ENCODE peak calls at places on chromosome 14, in four cellular contexts. L, O, K and X are unnamed samples. For H3K4me1, the result is how much of the 10 kb centered on the place peaks cover.

GRCh38 chr14:61326847-61327246 is 5.5 kb downstream of the PRKCH start:
- DNase-seq in L (peak), O (no peak), K (no peak), X (peak)

GRCh38 chr14:55373784-55374725 is 37.6 kb downstream of the ATG14 start:
- DNase-seq in L (no peak), O (no peak), K (no peak), X (no peak)

GRCh38 chr14:55706893-55707292 is 126.9 kb downstream of the KTN1 start:
- DNase-seq in L (no peak), O (no peak), K (no peak), X (no peak)

GRCh38 chr14:67133595-67134441 is 55.4 kb upstream of the GARIN2 start:
- DNase-seq in L (no peak), O (no peak), K (no peak), X (no peak)

GRCh38 chr14:64737391-64738305 is 33.4 kb downstream of the PLEKHG3 start:
- DNase-seq in L (no peak), O (no peak), K (peak), X (peak)

GRCh38 chr14:105299654-105300541 is 903 bp downstream of the BRF1 start:
- DNase-seq in L (no peak), O (no peak), K (peak), X (peak)

GRCh38 chr14:95273041-95273978 is 46.4 kb downstream of the CLMN start:
- DNase-seq in L (peak), O (no peak), K (peak), X (no peak)

GRCh38 chr14:81710232-81710845 is 176.7 kb upstream of the SEL1L start:
- DNase-seq in L (no peak), O (peak), K (no peak), X (no peak)

GRCh38 chr14:36522347-36522971 is 2.4 kb upstream of the NKX2-1 start:
- DNase-seq in L (no peak), O (no peak), K (no peak), X (no peak)

GRCh38 chr14:105484069-105484996 is 2.4 kb upstream of the CRIP1 start:
- DNase-seq in L (no peak), O (no peak), K (no peak), X (peak)

GRCh38 chr14:68042591-68043210 is 223.1 kb downstream of the RAD51B start:
- DNase-seq in L (no peak), O (peak), K (no peak), X (no peak)

GRCh38 chr14:21263284-21264024 is 5.8 kb downstream of the HNRNPC start:
- DNase-seq in L (no peak), O (no peak), K (no peak), X (no peak)

GRCh38 chr14:92649934-92650545 is 98.4 kb downstream of the LGMN start:
- DNase-seq in L (peak), O (no peak), K (peak), X (peak)

GRCh38 chr14:69363055-69363454 is 35.0 kb downstream of the ERH start:
- DNase-seq in L (no peak), O (no peak), K (no peak), X (no peak)

GRCh38 chr14:56580317-56580711 is 716 bp downstream of the TMEM260 start:
- DNase-seq in L (no peak), O (no peak), K (no peak), X (no peak)

GRCh38 chr14:55789442-55789841 is 209.4 kb downstream of the KTN1 start:
- DNase-seq in L (no peak), O (no peak), K (no peak), X (no peak)

GRCh38 chr14:58298880-58299664 is 717 bp downstream of the ARID4A start:
- DNase-seq in L (peak), O (no peak), K (peak), X (peak)

GRCh38 chr14:24339284-24340151 is at the start of gene RIPK3:
- DNase-seq in L (peak), O (no peak), K (peak), X (peak)
- H3K4me3 ChIP-seq in L (peak), O (peak), K (peak), X (peak)

GRCh38 chr14:101874001-101874400 is 90.4 kb upstream of the DYNC1H1 start:
- DNase-seq in L (no peak), O (no peak), K (no peak), X (no peak)
- H3K4me1 ChIP-seq in L (half or more), O (under half), K (under half), X (under half)

GRCh38 chr14:75125617-75126016 is 1.2 kb downstream of the NEK9 start:
- DNase-seq in L (no peak), O (no peak), K (no peak), X (no peak)

GRCh38 chr14:75123991-75124390 is 2.9 kb downstream of the NEK9 start:
- DNase-seq in L (no peak), O (peak), K (no peak), X (no peak)

GRCh38 chr14:75119056-75119455 is 7.8 kb downstream of the NEK9 start:
- DNase-seq in L (no peak), O (no peak), K (no peak), X (no peak)

GRCh38 chr14:75121559-75121958 is 5.3 kb downstream of the NEK9 start:
- DNase-seq in L (no peak), O (no peak), K (no peak), X (no peak)

GRCh38 chr14:75120546-75121291 is 6.1 kb downstream of the NEK9 start:
- DNase-seq in L (no peak), O (no peak), K (no peak), X (no peak)
- H3K4me3 ChIP-seq in L (no peak), O (no peak), K (no peak), X (no peak)

DNA sequence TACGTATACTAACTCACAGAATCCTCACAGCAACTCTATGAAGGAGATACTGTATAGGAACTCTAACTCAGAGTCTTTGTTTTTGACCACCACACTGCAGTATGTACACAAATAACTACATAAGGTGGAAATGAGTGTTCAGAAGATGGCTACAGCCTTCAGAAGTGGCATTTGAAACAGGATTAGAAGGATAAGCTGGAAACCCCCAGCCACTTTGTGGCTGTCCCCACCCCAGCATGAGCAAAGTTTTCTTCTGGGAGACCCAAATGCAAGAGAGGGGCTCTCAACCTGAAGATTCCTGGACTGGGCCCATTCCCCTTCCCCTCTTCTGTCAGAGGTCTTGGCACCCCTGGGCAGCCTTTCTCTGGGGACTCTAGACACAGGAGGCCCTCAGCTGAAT is 43.2 kb upstream of the PNMA1 start:
- DNase-seq in L (no peak), O (no peak), K (no peak), X (no peak)
- H3K4me1 ChIP-seq in L (half or more), O (half or more), K (half or more), X (half or more)

GRCh38 chr14:100784523-100785337 is 41.2 kb upstream of the MEG3 start:
- DNase-seq in L (no peak), O (no peak), K (no peak), X (no peak)

GRCh38 chr14:100782516-100783320 is 43.2 kb upstream of the MEG3 start:
- DNase-seq in L (no peak), O (no peak), K (no peak), X (no peak)

GRCh38 chr14:100785338-100785615 is 40.6 kb upstream of the MEG3 start:
- DNase-seq in L (no peak), O (no peak), K (no peak), X (no peak)

GRCh38 chr14:100781952-100782351 is 44.0 kb upstream of the MEG3 start:
- DNase-seq in L (no peak), O (no peak), K (no peak), X (no peak)

DNA sequence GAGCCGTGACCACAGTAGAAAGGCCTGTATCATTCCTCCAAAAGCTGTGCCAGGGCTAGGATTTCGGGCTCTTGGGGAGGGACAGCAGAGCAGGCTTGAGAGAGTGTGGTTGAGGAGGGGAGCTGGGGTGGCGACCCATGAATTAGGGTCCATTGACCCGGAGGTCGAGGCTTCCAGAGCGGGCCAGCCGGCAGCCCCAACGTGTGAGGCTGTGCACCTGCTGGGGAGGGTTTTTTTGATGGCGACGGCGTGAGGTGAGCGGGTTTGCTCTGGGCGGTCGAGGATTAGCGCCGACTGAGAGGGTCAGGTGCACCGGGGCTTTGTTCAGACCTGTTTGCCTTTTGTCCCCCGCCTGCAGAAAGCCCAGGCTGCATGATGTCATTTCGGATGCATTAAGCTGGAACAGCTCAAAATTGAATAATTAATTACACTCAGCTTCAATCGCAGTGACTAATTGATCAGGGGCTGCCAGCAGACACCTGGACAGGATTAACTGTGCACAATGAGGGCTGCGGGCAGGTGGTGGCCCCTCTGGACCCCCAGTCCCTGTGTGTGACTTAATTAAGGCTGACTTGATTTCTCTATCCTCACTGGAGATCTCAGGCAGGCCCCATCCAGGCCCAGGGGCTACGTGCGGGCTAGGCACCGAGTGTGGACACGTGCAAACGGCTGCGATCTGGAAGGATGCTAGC is 42.1 kb upstream of the MEG3 start:
- DNase-seq in L (no peak), O (no peak), K (no peak), X (no peak)
- H3K4me3 ChIP-seq in L (no peak), O (no peak), K (no peak), X (no peak)

GRCh38 chr14:101600336-101600890 is 39.1 kb downstream of the DIO3 start:
- DNase-seq in L (no peak), O (no peak), K (peak), X (no peak)
- H3K4me1 ChIP-seq in L (under half), O (under half), K (under half), X (under half)

GRCh38 chr14:100330396-100330931 is 7.3 kb downstream of the SLC25A47 start:
- DNase-seq in L (no peak), O (no peak), K (no peak), X (no peak)
- H3K4me3 ChIP-seq in L (no peak), O (no peak), K (no peak), X (no peak)

DNA sequence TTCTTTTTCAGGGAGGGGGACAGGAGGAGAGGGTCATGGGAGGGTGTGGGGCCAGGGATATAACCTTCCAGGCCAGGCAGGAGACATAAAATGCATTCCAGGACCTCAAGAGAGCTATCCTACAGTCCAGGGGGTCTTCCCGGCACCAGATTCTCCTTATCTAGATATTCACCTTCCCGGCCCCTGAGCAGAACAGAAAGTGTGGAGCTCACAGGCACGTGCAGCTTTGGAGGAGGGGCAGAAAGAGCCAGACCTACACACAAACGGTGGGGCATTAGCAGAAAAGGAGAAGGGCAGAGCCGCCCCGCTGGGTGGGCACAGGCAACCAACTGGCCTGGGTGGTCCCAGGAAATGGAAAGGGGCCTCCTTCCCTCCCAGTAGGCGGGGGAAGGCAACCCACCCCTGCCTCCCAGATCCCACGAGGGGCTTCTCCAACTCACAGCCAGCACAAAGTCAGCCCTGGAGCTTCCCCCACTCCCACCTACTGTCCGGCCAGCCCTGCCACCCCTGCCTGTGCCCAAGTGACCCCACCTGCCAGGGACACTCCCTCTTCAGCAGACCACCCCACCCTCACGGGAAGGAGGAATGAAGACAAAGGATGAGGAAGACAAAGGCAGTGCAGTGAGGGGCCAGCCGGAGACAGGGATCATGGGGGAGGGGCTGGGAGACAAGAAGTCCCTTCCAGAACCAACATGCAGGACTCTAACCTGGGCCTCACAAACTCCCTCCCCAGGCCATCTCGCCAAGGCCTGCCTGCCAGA is 33.3 kb downstream of the CCDC85C start:
- DNase-seq in L (no peak), O (no peak), K (no peak), X (no peak)
- H3K4me1 ChIP-seq in L (half or more), O (under half), K (half or more), X (half or more)